ENCODE peak calls at places on chromosomes 11 and 22, in four cellular contexts. E, H, Z and O are unnamed samples.

GRCh38 chr11:89495951-89496350 is 4.8 kb upstream of the NOX4 start:
- DNase-seq in E (peak), H (peak), Z (peak), O (peak)

GRCh38 chr11:88179966-88180629 is 4.9 kb upstream of the RAB38 start:
- DNase-seq in E (no peak), H (no peak), Z (peak), O (peak)

GRCh38 chr22:47034905-47035419 is 272.5 kb downstream of the TBC1D22A start:
- DNase-seq in E (no peak), H (no peak), Z (no peak), O (no peak)

GRCh38 chr11:123707606-123708205 is 33.8 kb downstream of the ZNF202 start:
- DNase-seq in E (peak), H (no peak), Z (peak), O (peak)

GRCh38 chr11:47259178-47259977 is 1.6 kb downstream of the NR1H3 start:
- DNase-seq in E (no peak), H (no peak), Z (peak), O (peak)

GRCh38 chr11:69443968-69444364 is 37.5 kb upstream of the LINC01488 start:
- DNase-seq in E (no peak), H (no peak), Z (no peak), O (peak)

GRCh38 chr11:26399336-26399735 is 67.4 kb downstream of the ANO3 start:
- DNase-seq in E (no peak), H (no peak), Z (peak), O (no peak)

GRCh38 chr11:44834846-44835245 is 108.1 kb downstream of the TSPAN18 start:
- DNase-seq in E (no peak), H (no peak), Z (no peak), O (no peak)

GRCh38 chr11:46288451-46288850 is 11.0 kb downstream of the CREB3L1 start:
- DNase-seq in E (no peak), H (no peak), Z (no peak), O (no peak)

GRCh38 chr11:32434387-32435151 is 770 bp downstream of the WT1 start:
- DNase-seq in E (no peak), H (no peak), Z (no peak), O (no peak)

GRCh38 chr22:48224332-48224731 is 1461.9 kb downstream of the TBC1D22A start:
- DNase-seq in E (no peak), H (no peak), Z (no peak), O (no peak)

GRCh38 chr11:94854770-94855633 is 86.8 kb downstream of the AMOTL1 start:
- DNase-seq in E (no peak), H (no peak), Z (no peak), O (no peak)

GRCh38 chr11:116537736-116538135 is 235.1 kb downstream of the BUD13 start:
- DNase-seq in E (no peak), H (no peak), Z (no peak), O (no peak)

GRCh38 chr11:110250168-110250567 is 46.2 kb downstream of the RDX start:
- DNase-seq in E (no peak), H (no peak), Z (no peak), O (no peak)

GRCh38 chr11:118705111-118705741 is 25.8 kb upstream of the TREH start:
- DNase-seq in E (no peak), H (no peak), Z (no peak), O (no peak)

GRCh38 chr11:66190776-66191175 is 77.7 kb upstream of the RAB1B start:
- DNase-seq in E (no peak), H (no peak), Z (no peak), O (no peak)

GRCh38 chr11:47389577-47390072 is 11.3 kb upstream of the SPI1 start:
- DNase-seq in E (no peak), H (no peak), Z (no peak), O (no peak)

GRCh38 chr11:827146-827860 is 416 bp upstream of the CRACR2B start:
- DNase-seq in E (no peak), H (no peak), Z (no peak), O (no peak)

GRCh38 chr11:17573526-17573925 is 26.5 kb downstream of the OTOG start:
- DNase-seq in E (no peak), H (no peak), Z (no peak), O (no peak)

GRCh38 chr22:30326704-30327362 is at the start of gene TBC1D10A:
- DNase-seq in E (peak), H (no peak), Z (peak), O (peak)

GRCh38 chr11:110971110-110971509 is 258.9 kb upstream of the ARHGAP20 start:
- DNase-seq in E (no peak), H (peak), Z (peak), O (peak)

GRCh38 chr11:62788991-62789390 is 1.8 kb downstream of the TMEM179B start:
- DNase-seq in E (no peak), H (no peak), Z (no peak), O (no peak)

GRCh38 chr22:28349114-28349513 is 330.5 kb downstream of the TTC28 start:
- DNase-seq in E (no peak), H (no peak), Z (no peak), O (no peak)

GRCh38 chr11:109422755-109423113 is 744 bp downstream of the C11orf87 start:
- DNase-seq in E (no peak), H (no peak), Z (peak), O (peak)

GRCh38 chr22:47736166-47737034 is 974.0 kb downstream of the TBC1D22A start:
- DNase-seq in E (no peak), H (no peak), Z (no peak), O (no peak)

GRCh38 chr11:72631806-72632731 is 42.2 kb downstream of the PDE2A start:
- DNase-seq in E (no peak), H (no peak), Z (no peak), O (no peak)

GRCh38 chr11:62400760-62401159 is 18.1 kb upstream of the SCGB1A1 start:
- DNase-seq in E (peak), H (peak), Z (peak), O (peak)

GRCh38 chr11:8262552-8263108 is 1.0 kb downstream of the LMO1 start:
- DNase-seq in E (peak), H (no peak), Z (peak), O (peak)

GRCh38 chr22:24536089-24536488 is 18.8 kb downstream of the GUCD1 start:
- DNase-seq in E (no peak), H (no peak), Z (no peak), O (no peak)

GRCh38 chr11:18696638-18697225 is 1.8 kb upstream of the TMEM86A start:
- DNase-seq in E (no peak), H (no peak), Z (no peak), O (peak)

GRCh38 chr11:20097319-20098221 is 62.7 kb downstream of the DBX1 start:
- DNase-seq in E (no peak), H (peak), Z (peak), O (peak)

GRCh38 chr11:73971175-73971719 is 11.4 kb downstream of the UCP2 start:
- DNase-seq in E (no peak), H (no peak), Z (no peak), O (no peak)

GRCh38 chr11:116073854-116074837 is 569.9 kb upstream of the CADM1 start:
- DNase-seq in E (no peak), H (no peak), Z (no peak), O (no peak)

GRCh38 chr11:10688401-10688800 is 5.2 kb downstream of the IRAG1 start:
- DNase-seq in E (no peak), H (no peak), Z (no peak), O (no peak)
- TF ChIP-seq CTCF in E (peak), H (peak), Z (peak), O (peak)

DNA sequence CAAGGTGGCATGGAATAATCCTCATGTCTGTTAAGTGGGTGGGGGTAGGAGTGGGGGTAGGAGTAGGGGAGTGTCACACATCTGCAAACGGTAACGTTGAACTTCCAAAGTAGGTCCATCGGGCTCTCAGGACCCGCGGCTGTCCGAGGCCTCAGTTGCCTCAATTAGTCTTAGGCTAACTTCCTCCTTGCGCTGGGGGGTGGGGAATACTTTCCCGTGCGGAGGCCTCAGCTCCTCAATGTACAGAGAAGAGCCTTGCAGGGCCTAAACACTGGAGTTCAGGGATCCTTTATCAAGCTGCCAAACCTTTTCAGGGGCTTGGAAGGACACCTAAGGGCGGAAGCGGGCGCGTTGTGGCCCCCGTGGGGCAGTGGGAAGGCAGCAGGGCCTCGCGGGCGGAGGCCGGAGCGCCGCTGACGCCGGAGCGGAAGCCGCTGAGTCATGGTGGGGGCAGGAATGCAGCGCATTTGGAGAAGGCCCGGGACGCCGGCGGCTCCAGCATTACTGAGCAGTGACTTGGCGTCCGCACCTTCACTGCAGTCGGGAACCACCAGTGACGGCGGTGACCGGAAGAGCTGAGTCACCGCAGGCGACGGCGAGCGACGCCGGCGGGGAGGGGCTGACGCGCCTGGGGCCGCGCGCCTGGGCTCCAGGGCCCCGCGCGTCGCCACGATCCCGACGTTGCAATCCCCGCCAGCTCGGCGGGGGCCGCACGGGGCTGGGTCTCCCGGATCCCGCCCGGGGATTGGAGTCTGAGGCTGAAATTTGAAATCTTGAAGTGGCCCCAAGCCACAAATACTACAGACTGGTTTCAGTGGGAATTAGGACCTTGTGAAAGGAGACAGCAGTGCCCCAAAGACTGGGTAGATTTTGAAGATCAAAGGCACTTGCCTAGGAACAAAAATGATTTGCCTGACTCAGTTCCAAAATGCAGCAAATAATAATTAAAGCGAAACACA is 20.2 kb upstream of the IPO7 start:
- DNase-seq in E (peak), H (peak), Z (peak), O (peak)
- TF ChIP-seq CTCF in E (no peak), H (no peak), Z (no peak), O (peak)

GRCh38 chr22:40346178-40347064 is at the start of gene ADSL:
- DNase-seq in E (peak), H (no peak), Z (peak), O (peak)
- TF ChIP-seq CTCF in E (peak), H (peak), Z (peak), O (peak)

DNA sequence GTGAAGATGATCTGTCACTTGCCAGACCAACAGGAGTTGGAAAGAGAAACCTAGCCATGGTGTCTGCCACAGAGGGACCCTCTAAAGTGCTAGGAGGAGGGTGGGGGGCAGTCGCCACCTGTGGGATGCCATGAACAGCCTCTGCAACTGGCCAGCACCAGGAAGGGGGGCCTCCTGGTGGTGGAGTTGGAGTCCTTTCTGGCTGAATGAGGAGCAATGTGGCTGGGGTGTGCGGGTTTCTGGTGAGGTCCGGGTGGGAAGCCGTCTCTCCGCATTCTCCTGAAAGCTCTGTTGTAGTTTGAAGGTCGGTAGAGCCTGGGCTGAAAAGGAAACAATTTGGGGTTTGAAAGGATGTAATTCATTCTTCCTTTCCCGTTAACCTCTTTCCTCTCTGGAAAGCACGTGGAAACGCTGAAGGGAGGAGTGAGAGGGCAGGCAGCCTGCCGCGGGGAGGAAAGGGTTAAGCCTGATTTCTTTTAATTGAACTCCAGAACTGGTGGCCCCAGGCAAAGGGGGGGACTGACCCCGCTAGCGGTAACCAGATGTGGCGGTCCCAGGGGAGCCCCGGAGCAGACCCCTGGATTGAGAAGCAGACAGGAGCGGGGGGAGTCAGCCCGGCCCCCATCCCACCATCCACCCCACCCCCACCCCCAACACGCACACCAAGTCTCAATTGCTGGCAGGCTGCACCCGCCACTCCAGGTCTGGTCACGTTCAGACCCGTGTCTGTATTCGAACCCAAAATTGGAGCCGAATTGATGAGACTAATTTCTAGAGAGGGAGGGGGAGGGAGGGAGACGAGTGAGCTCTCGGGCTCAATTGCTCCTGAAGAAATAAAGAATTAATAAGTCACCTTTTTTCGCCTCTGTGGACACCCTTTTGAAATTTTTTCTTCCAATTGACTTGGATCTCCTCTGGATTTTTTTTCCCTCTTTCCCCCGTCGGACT is 1.8 kb upstream of the FLI1 start:
- DNase-seq in E (no peak), H (no peak), Z (no peak), O (no peak)
- TF ChIP-seq CTCF in E (peak), H (peak), Z (peak), O (peak)

GRCh38 chr11:33690290-33691050 is 10.2 kb downstream of the C11orf91 start:
- DNase-seq in E (peak), H (peak), Z (peak), O (peak)

GRCh38 chr11:33685061-33685460 is 15.6 kb downstream of the C11orf91 start:
- DNase-seq in E (no peak), H (no peak), Z (no peak), O (peak)

GRCh38 chr11:33689506-33689905 is 11.1 kb downstream of the C11orf91 start:
- DNase-seq in E (no peak), H (no peak), Z (no peak), O (no peak)

GRCh38 chr11:33689089-33689488 is 11.5 kb downstream of the C11orf91 start:
- DNase-seq in E (no peak), H (no peak), Z (peak), O (peak)

GRCh38 chr11:33687733-33688479 is 12.7 kb downstream of the C11orf91 start:
- DNase-seq in E (no peak), H (no peak), Z (peak), O (peak)
- TF ChIP-seq CTCF in E (peak), H (peak), Z (peak), O (peak)

DNA sequence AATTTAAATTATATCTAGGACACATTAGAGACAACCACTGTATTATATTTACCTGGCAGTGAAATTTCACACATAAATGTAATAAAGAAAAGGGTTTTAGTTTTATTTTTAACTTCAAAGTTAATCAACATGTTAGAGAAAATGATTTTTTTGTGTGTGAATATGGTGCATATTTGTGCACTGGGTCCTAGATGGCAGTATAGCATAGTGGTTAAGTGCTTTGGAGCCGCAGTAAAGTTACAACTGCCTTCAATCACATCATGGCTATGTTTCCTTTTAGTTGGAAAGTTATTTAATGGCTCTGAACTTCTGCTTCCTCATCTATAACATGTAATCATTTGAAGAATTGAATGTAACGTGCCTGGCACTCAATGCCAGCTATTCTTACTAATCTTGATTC is 108.9 kb upstream of the DDI1 start:
- DNase-seq in E (no peak), H (no peak), Z (peak), O (peak)
- TF ChIP-seq CTCF in E (peak), H (peak), Z (peak), O (peak)

GRCh38 chr11:3111919-3112690 is 53.0 kb downstream of the OSBPL5 start:
- DNase-seq in E (no peak), H (peak), Z (peak), O (peak)
- TF ChIP-seq CTCF in E (peak), H (peak), Z (no peak), O (no peak)

GRCh38 chr22:22702159-22702873 is 57.9 kb downstream of the GGTLC2 start:
- DNase-seq in E (no peak), H (no peak), Z (no peak), O (no peak)
- TF ChIP-seq CTCF in E (peak), H (peak), Z (peak), O (no peak)

GRCh38 chr11:131633978-131634377 is 263.6 kb downstream of the NTM start:
- DNase-seq in E (no peak), H (no peak), Z (no peak), O (peak)
- TF ChIP-seq CTCF in E (no peak), H (no peak), Z (no peak), O (no peak)

DNA sequence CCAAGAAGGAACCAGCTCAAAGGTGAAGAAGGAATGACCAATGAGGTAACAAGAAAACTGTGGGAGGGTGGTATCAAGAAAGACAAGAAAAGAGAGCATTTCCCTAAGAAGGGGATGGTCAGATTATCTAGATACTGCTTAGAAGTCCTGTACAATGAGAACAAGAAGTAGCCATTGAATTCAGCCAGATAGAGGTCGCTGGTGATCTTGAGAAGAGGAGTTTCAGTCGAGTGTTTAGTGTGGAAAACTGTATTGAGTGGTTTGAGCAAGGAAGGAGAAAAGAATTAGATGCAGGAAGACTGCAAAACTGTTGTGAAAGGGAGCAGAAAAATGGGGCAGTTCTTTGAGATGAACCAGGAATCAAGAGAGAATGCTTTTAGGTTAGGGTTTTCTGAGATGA is 74.6 kb upstream of the FAT3 start:
- DNase-seq in E (no peak), H (no peak), Z (peak), O (peak)
- TF ChIP-seq CTCF in E (no peak), H (no peak), Z (peak), O (no peak)